ENCODE peak calls at places on chromosomes 4 and X, in ten cellular contexts. T, L, R, E, N, Y, A, D, W and K are unnamed samples. For H3K27me3, the result is how much of the 10 kb centered on the place peaks cover.

GRCh38 chr4:76301068-76301774 is 5.3 kb upstream of the STBD1 start:
- DNase-seq in E (no peak), N (no peak), R (no peak), A (peak), Y (no peak), D (no peak), W (no peak), T (no peak), L (no peak), K (no peak)

GRCh38 chr4:55291227-55291629 is 54.8 kb upstream of the SRD5A3 start:
- DNase-seq in Y (no peak), W (no peak), D (no peak), R (no peak), E (no peak), N (peak), T (no peak), L (no peak), A (no peak), K (no peak)

GRCh38 chr4:182015893-182016292 is 227.3 kb upstream of the TENM3 start:
- DNase-seq in E (no peak), L (no peak), T (no peak), R (no peak), W (no peak), Y (no peak), N (no peak), D (no peak), A (no peak), K (no peak)

GRCh38 chr4:55673424-55673823 is 37.3 kb upstream of the NMU start:
- DNase-seq in D (no peak), T (no peak), W (no peak), A (no peak), Y (no peak), E (no peak), R (no peak), L (no peak), N (no peak), K (no peak)

GRCh38 chr4:86481429-86481828 is 112.7 kb upstream of the PTPN13 start:
- DNase-seq in Y (no peak), A (no peak), L (no peak), W (no peak), E (no peak), D (no peak), T (no peak), N (no peak), R (no peak), K (no peak)

GRCh38 chr4:73850261-73850970 is 2.7 kb upstream of the PF4V1 start:
- DNase-seq in R (no peak), D (no peak), W (no peak), E (no peak), L (no peak), T (no peak), Y (no peak), A (no peak), N (no peak), K (no peak)

GRCh38 chr4:169410839-169411770 is 140.3 kb upstream of the SH3RF1 start:
- DNase-seq in R (no peak), L (no peak), T (no peak), W (no peak), N (no peak), Y (peak), E (peak), D (peak), A (peak), K (no peak)

GRCh38 chrX:68846536-68846935 is 17.7 kb downstream of the EFNB1 start:
- DNase-seq in Y (peak), T (no peak), W (no peak), D (no peak), A (no peak), R (no peak), E (no peak), N (no peak), L (no peak), K (no peak)

GRCh38 chr4:80803337-80803736 is 227.2 kb upstream of the BMP3 start:
- DNase-seq in D (no peak), L (no peak), Y (no peak), W (no peak), E (no peak), R (no peak), N (no peak), T (no peak), A (no peak), K (no peak)

GRCh38 chrX:130902783-130903613 is at the start of gene ENOX2:
- DNase-seq in A (peak), T (peak), Y (peak), R (peak), L (peak), D (peak), N (peak), E (peak), W (peak), K (peak)

GRCh38 chrX:132533409-132533808 is 44.6 kb upstream of the MBNL3 start:
- DNase-seq in N (no peak), R (no peak), Y (no peak), D (no peak), T (no peak), A (no peak), L (no peak), E (no peak), W (no peak), K (no peak)

GRCh38 chrX:53287493-53288138 is 6.2 kb upstream of the IQSEC2 start:
- DNase-seq in L (peak), N (peak), W (peak), A (no peak), T (no peak), E (peak), R (no peak), D (peak), Y (no peak), K (peak)

GRCh38 chr4:76750716-76751115 is 147.2 kb downstream of the SOWAHB start:
- DNase-seq in E (no peak), N (no peak), R (no peak), D (no peak), L (no peak), A (no peak), W (no peak), Y (no peak), T (no peak), K (no peak)

GRCh38 chr4:122091397-122091796 is 60.7 kb upstream of the BLTP1 start:
- DNase-seq in R (no peak), Y (no peak), N (peak), A (no peak), T (no peak), W (no peak), E (no peak), L (no peak), D (no peak), K (no peak)

GRCh38 chr4:138650917-138651564 is 364.5 kb upstream of the NOCT start:
- DNase-seq in R (no peak), E (no peak), N (no peak), L (no peak), T (no peak), Y (no peak), W (no peak), A (no peak), D (no peak), K (no peak)

GRCh38 chrX:115712484-115712883 is 151.5 kb downstream of the PLS3 start:
- DNase-seq in T (no peak), A (no peak), N (no peak), E (no peak), L (no peak), D (no peak), W (no peak), R (no peak), Y (no peak), K (no peak)

GRCh38 chr4:153383131-153383530 is 38.6 kb downstream of the MND1 start:
- DNase-seq in W (no peak), Y (no peak), T (no peak), R (no peak), L (no peak), D (no peak), E (no peak), A (no peak), N (no peak), K (no peak)

GRCh38 chr4:25884040-25884788 is 21.4 kb upstream of the SEL1L3 start:
- DNase-seq in D (no peak), R (no peak), T (no peak), L (no peak), E (no peak), Y (no peak), A (no peak), N (no peak), W (no peak), K (no peak)

GRCh38 chr4:31365006-31365690 is 645.0 kb downstream of the PCDH7 start:
- DNase-seq in A (no peak), E (no peak), T (no peak), R (no peak), D (no peak), L (no peak), W (no peak), N (no peak), Y (no peak), K (peak)

GRCh38 chr4:37591349-37591748 is 94.8 kb downstream of the RELL1 start:
- DNase-seq in D (no peak), E (no peak), T (no peak), A (no peak), W (no peak), Y (no peak), R (no peak), N (no peak), L (no peak), K (no peak)

GRCh38 chr4:19927381-19927780 is 324.3 kb upstream of the SLIT2 start:
- DNase-seq in D (no peak), Y (no peak), E (no peak), A (no peak), L (no peak), N (no peak), T (no peak), R (no peak), W (no peak), K (peak)

GRCh38 chrX:129693343-129693742 is 38.6 kb upstream of the APLN start:
- DNase-seq in L (no peak), W (no peak), N (no peak), T (no peak), Y (no peak), D (no peak), A (no peak), R (no peak), E (no peak), K (no peak)

GRCh38 chr4:156322592-156322991 is 368.9 kb upstream of the CTSO start:
- DNase-seq in T (no peak), R (no peak), N (no peak), L (no peak), E (no peak), D (no peak), A (no peak), Y (no peak), W (no peak), K (no peak)

GRCh38 chr4:114599231-114600065 is 841 bp downstream of the UGT8 start:
- DNase-seq in D (no peak), L (no peak), N (no peak), E (no peak), W (no peak), Y (peak), R (peak), T (peak), A (no peak), K (peak)

GRCh38 chr4:84938316-84938715 is 28.2 kb downstream of the WDFY3 start:
- DNase-seq in T (no peak), Y (no peak), A (no peak), R (no peak), D (no peak), N (no peak), W (no peak), L (no peak), E (no peak), K (no peak)

GRCh38 chrX:154799554-154800348 is 5.5 kb downstream of the MPP1 start:
- DNase-seq in R (no peak), A (no peak), T (peak), E (no peak), L (no peak), D (no peak), W (no peak), Y (no peak), N (no peak), K (no peak)

GRCh38 chr4:147984065-147984777 is 252.3 kb downstream of the ARHGAP10 start:
- DNase-seq in N (no peak), Y (peak), D (no peak), E (no peak), L (peak), A (peak), W (no peak), R (peak), T (no peak), K (no peak)

GRCh38 chr4:132642196-132642817 is 506.8 kb upstream of the PCDH10 start:
- DNase-seq in A (peak), W (no peak), Y (peak), T (no peak), N (no peak), D (no peak), R (no peak), E (no peak), L (no peak), K (no peak)

GRCh38 chr4:125735107-125735506 is 420.4 kb downstream of the FAT4 start:
- DNase-seq in W (no peak), E (no peak), N (no peak), L (no peak), Y (peak), T (no peak), R (no peak), A (no peak), D (no peak), K (peak)

GRCh38 chrX:142036111-142036510 is 132.4 kb downstream of the MAGEC1 start:
- DNase-seq in L (no peak), W (no peak), E (no peak), Y (no peak), R (no peak), D (no peak), A (no peak), N (no peak), T (no peak), K (no peak)

GRCh38 chr4:108622022-108622421 is 1.6 kb downstream of the RPL34 start:
- DNase-seq in D (no peak), W (no peak), Y (no peak), N (no peak), E (no peak), A (peak), L (no peak), R (no peak), T (no peak), K (no peak)

GRCh38 chrX:137574102-137574783 is 8.3 kb downstream of the ZIC3 start:
- DNase-seq in N (no peak), L (no peak), W (no peak), D (no peak), A (no peak), R (peak), E (no peak), Y (no peak), T (peak), K (no peak)
- H3K27me3 ChIP-seq in N (under half), L (under half), W (half or more), D (under half), A (under half), R (under half), E (half or more), Y (under half), T (half or more), K (half or more)

GRCh38 chr4:1851160-1851559 is 4.8 kb downstream of the LETM1 start:
- DNase-seq in E (no peak), T (no peak), W (no peak), L (no peak), D (no peak), A (no peak), N (no peak), R (peak), Y (no peak), K (no peak)
- H3K27ac ChIP-seq in E (no peak), T (no peak), W (no peak), L (no peak), D (no peak), A (no peak), N (no peak), R (no peak), Y (no peak), K (no peak)

DNA sequence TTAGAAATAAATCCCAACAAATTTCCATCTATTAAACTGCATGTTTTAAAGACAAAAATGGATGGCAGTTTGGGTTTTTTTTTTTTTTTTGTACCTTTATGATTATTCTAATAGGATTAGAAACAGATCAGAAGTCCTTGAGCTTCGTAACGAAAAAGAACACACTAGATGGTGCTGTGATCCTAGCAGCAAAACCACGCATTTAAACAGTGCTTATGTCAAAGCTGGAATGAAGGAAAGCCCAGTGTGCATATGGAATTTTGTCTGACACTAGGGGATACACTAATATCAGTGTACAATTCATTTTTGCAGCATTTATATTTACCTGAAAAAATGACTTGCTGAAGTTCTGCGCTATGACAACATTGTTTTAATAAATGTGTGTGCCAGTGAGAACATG is 229.1 kb downstream of the VEGFC start:
- DNase-seq in T (no peak), N (no peak), W (no peak), D (no peak), E (no peak), L (no peak), Y (no peak), A (no peak), R (no peak), K (no peak)
- H3K27me3 ChIP-seq in T (under half), N (under half), W (under half), D (under half), E (under half), L (under half), Y (under half), A (under half), R (under half), K (under half)

GRCh38 chr4:154517591-154517990 is 26.0 kb upstream of the DCHS2 start:
- DNase-seq in A (no peak), R (no peak), L (no peak), T (no peak), N (no peak), Y (no peak), E (no peak), D (no peak), W (no peak), K (no peak)
- H3K27ac ChIP-seq in A (no peak), R (peak), L (no peak), T (no peak), N (no peak), Y (no peak), E (no peak), D (no peak), W (no peak), K (no peak)

DNA sequence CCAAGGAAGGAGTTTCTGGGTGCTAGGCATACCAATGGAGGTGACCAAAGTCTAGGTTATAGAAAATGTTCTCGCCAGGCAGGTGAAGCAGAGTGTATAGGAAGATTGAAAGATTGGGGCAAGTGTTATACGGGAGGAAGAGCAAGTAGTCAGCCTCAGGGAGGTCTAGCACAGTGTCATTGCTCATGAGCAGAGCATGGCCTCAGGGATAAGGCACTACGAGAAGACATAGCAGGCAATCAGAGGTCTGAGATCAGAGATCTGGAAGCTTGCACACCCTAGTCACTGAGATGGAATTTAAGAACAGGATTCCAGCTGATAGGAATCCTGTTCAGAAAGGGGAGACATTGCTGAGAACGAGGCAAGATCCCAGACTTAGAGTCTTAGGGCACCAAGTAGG is 350.0 kb upstream of the CASK start:
- DNase-seq in Y (no peak), R (no peak), T (no peak), D (no peak), E (no peak), N (no peak), A (no peak), W (no peak), L (no peak), K (no peak)
- H3K27me3 ChIP-seq in Y (under half), R (under half), T (under half), D (under half), E (under half), N (under half), A (under half), W (under half), L (under half), K (under half)

GRCh38 chrX:119636419-119636818 is 30.2 kb upstream of the NKRF start:
- DNase-seq in Y (no peak), R (no peak), E (no peak), L (no peak), A (no peak), T (no peak), N (no peak), D (no peak), W (no peak), K (no peak)
- H3K27ac ChIP-seq in Y (no peak), R (no peak), E (no peak), L (no peak), A (peak), T (no peak), N (no peak), D (no peak), W (no peak), K (no peak)

DNA sequence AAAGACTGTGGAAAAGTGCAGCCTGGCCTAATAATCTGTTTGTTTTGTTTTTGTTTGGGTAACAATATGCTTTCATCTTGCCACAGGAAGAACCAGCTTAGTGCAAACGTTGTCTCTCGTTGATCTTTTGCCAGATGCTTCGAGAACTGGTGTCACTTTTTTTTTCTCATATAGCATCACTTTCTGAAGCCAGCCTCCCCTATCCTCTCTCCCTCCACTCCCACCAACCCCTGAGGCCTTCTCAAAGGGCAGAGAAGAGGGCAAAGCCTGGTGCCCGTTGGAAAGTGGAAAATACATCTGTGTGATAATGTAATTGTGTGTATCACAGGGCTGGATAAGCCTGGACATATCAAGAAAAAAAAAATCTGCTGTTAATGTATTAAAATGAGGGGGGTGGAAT is 7.9 kb downstream of the POU4F2 start:
- DNase-seq in R (no peak), T (no peak), W (no peak), D (no peak), L (no peak), E (no peak), A (no peak), Y (no peak), N (no peak), K (no peak)
- H3K27me3 ChIP-seq in R (half or more), T (under half), W (half or more), D (under half), L (under half), E (half or more), A (under half), Y (half or more), N (half or more), K (half or more)

DNA sequence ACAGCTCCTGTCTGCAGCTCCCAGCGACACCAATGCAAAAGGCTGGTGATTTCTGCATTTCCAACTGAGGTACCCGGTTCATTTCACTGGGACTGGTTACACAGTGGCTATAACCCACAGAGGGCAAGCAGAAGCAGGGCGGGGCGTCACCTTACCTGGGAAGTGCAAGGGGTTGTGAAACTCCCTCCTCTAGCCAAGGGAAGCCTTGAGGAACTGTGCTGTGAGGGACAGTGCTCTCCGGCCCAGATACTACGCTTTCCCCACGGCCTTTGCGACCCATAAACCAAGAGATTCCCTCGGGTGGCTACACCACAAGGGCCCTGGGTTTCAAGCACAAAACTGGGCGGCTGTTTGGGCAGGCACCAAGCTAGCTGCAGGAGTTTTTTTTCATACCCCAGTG is 218.9 kb downstream of the PPP3CA start:
- DNase-seq in T (no peak), R (no peak), E (no peak), D (no peak), W (no peak), L (no peak), N (no peak), Y (no peak), A (no peak), K (peak)
- H3K27ac ChIP-seq in T (no peak), R (no peak), E (no peak), D (no peak), W (no peak), L (no peak), N (no peak), Y (no peak), A (no peak), K (no peak)